ENCODE peak calls at places on chromosomes 12 and 14, in four cellular contexts. K, Y, M and B are unnamed samples.

GRCh38 chr12:109764776-109765492 is 51.3 kb downstream of the FAM222A start:
- DNase-seq in K (no peak), Y (peak; percentile 41), M (no peak), B (no peak)

GRCh38 chr12:51873251-51873994 is 14.5 kb upstream of the ANKRD33 start:
- DNase-seq in K (no peak), Y (peak; percentile 33), M (no peak), B (no peak)

GRCh38 chr12:105221588-105222325 is 14.2 kb downstream of the APPL2 start:
- DNase-seq in K (no peak), Y (no peak), M (no peak), B (no peak)

GRCh38 chr14:41607119-41607785 is 576 bp downstream of the LRFN5 start:
- DNase-seq in K (no peak), Y (no peak), M (no peak), B (no peak)

GRCh38 chr14:101509730-101510371 is 51.4 kb upstream of the DIO3 start:
- DNase-seq in K (no peak), Y (peak; percentile 42), M (no peak), B (no peak)

GRCh38 chr14:100476012-100476822 is 111.0 kb downstream of the BEGAIN start:
- DNase-seq in K (no peak), Y (no peak), M (no peak), B (no peak)

GRCh38 chr14:70692210-70692609 is 50.5 kb downstream of the TTC9 start:
- DNase-seq in K (no peak), Y (no peak), M (no peak), B (no peak)

GRCh38 chr14:100382106-100382455 is 58.9 kb downstream of the SLC25A47 start:
- DNase-seq in K (no peak), Y (no peak), M (no peak), B (no peak)

GRCh38 chr12:120534703-120535655 is 823 bp downstream of the RNF10 start:
- DNase-seq in K (peak; percentile 38), Y (peak; percentile 77), M (peak; percentile 67), B (peak; percentile 12)

GRCh38 chr12:41514907-41515306 is 326.8 kb downstream of the PDZRN4 start:
- DNase-seq in K (no peak), Y (no peak), M (no peak), B (no peak)

GRCh38 chr14:69643430-69644200 is 32.2 kb downstream of the SUSD6 start:
- DNase-seq in K (no peak), Y (peak; percentile 80), M (no peak), B (no peak)

GRCh38 chr12:107461222-107461980 is 224.2 kb upstream of the PWP1 start:
- DNase-seq in K (no peak), Y (no peak), M (no peak), B (no peak)

GRCh38 chr12:105083551-105084105 is 630 bp downstream of the ALDH1L2 start:
- DNase-seq in K (no peak), Y (peak; percentile 74), M (no peak), B (no peak)

GRCh38 chr14:93317836-93318807 is 14.7 kb downstream of the BTBD7 start:
- DNase-seq in K (no peak), Y (no peak), M (no peak), B (no peak)

GRCh38 chr12:50806176-50806575 is 36.5 kb upstream of the TMPRSS12 start:
- DNase-seq in K (no peak), Y (no peak), M (no peak), B (no peak)

GRCh38 chr12:52787324-52787996 is 8.5 kb downstream of the KRT3 start:
- DNase-seq in K (no peak), Y (peak; percentile 22), M (no peak), B (no peak)

GRCh38 chr12:99745895-99746294 is 98.3 kb downstream of the GARIN6 start:
- DNase-seq in K (no peak), Y (no peak), M (no peak), B (no peak)

DNA sequence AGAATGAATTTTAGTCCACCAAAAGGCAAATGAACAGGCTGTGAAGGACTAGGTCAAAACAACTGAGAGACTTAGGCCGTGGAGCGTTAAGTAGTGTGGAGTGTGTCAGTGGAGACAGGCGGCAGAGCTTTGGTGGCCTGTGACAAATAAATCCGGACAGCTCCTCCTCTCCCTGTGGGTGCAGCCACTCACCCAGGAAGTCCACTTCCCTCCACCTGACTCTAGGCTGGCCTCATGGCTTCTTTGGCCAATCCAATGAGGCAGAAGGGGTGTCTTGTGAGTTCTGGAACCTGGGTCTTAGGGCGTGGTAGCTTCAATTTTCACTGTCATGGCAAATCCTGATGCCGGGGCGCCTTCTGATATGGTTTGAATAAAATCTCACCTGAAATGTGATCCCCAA is 180.9 kb upstream of the C14orf180 start:
- DNase-seq in K (no peak), Y (no peak), M (no peak), B (no peak)
- H3K27ac ChIP-seq in K (no peak overlapping the region), Y (no peak overlapping the region), M (no peak overlapping the region), B (no peak overlapping the region)

GRCh38 chr14:61277784-61278183 is 3.4 kb downstream of the TMEM30B start:
- DNase-seq in K (no peak), Y (no peak), M (no peak), B (no peak)
- H3K4me3 ChIP-seq in K (no peak overlapping the region), Y (peak overlapping the region; percentile 2), M (no peak overlapping the region), B (no peak overlapping the region)

GRCh38 chr12:75503866-75504265 is 7.5 kb downstream of the KRR1 start:
- DNase-seq in K (no peak), Y (no peak), M (no peak), B (no peak)
- H3K36me3 ChIP-seq in K (peaks cover 50% of the 10 kb centered on the region), Y (peaks cover 94% of the 10 kb centered on the region), M (peaks cover 39% of the 10 kb centered on the region), B (peaks cover 63% of the 10 kb centered on the region)

GRCh38 chr14:91380116-91380515 is 37.5 kb downstream of the CCDC88C start:
- DNase-seq in K (no peak), Y (no peak), M (no peak), B (no peak)
- H3K27ac ChIP-seq in K (no peak overlapping the region), Y (no peak overlapping the region), M (no peak overlapping the region), B (no peak overlapping the region)

DNA sequence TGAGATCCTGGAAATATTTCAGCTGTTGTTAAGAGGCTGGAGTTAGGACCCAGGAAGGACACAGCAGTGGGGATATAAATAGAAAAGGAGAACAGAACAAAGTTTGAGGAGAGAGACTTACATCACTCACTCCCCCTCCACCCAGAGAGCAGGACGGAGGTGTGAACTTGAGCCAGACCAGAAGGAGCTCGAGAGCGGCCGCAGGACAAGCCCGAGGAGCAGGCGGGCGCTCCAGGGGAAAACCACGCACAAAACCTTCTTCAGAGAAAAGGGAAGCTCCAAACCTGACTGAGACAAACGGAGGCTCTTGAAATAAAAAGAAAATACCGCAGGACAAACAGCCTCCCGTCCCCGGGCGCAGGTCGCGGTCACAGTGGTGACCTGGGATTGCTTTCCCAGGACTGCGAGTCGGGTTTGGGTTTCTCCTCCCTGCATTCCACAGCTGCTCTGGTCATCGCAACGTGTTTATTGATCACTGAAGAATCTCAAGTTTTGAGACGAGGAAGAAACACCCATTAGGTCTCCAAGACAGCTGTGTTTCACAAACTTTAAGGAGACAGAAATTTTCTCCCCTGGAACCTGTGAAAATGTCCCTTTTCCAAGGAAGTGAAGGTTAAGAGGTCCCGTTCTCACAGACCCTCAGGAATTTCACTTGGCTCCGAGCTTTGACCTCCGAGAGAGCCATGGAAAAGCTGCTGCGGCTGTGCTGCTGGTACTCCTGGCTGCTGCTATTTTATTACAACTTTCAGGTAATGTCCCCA is at the start of gene ADGRD1:
- DNase-seq in K (no peak), Y (peak; percentile 83), M (no peak), B (no peak)
- H3K4me3 ChIP-seq in K (no peak within 1 kb of the TSS), Y (peak within 1 kb of the TSS; percentile 58), M (no peak within 1 kb of the TSS), B (no peak within 1 kb of the TSS)

GRCh38 chr14:88614218-88614907 is 51.5 kb downstream of the ZC3H14 start:
- DNase-seq in K (no peak), Y (no peak), M (no peak), B (no peak)
- H3K36me3 ChIP-seq in K (peaks cover 17% of the 10 kb centered on the region), Y (peaks cover 48% of the 10 kb centered on the region), M (peaks cover 13% of the 10 kb centered on the region), B (peaks cover 16% of the 10 kb centered on the region)

GRCh38 chr12:75878382-75878720 is 153.2 kb downstream of the PHLDA1 start:
- DNase-seq in K (no peak), Y (no peak), M (no peak), B (no peak)
- H3K27ac ChIP-seq in K (no peak overlapping the region), Y (no peak overlapping the region), M (no peak overlapping the region), B (no peak overlapping the region)